ENCODE peak calls at places on chromosomes 3 and 15, in nine cellular contexts. M is testis; V is CD4-positive, alpha-beta T cell; C is CD8-positive, alpha-beta T cell; F is PC-9; I is bronchial epithelial cell; Q is hepatocyte; N is foreskin keratinocyte; W is MM.1S. K is an unnamed sample. For H3K27me3, the result is how much of the 10 kb centered on the place peaks cover.

GRCh38 chr15:75640483-75641175 is 605 bp upstream of the IMP3 start:
- DNase-seq in I (peak), F (peak), N (peak), C (no peak), M (peak), Q (peak), W (peak), V (peak), K (no peak)

GRCh38 chr3:30453364-30454039 is 152.9 kb upstream of the TGFBR2 start:
- DNase-seq in Q (no peak), V (no peak), F (no peak), W (no peak), N (peak), I (no peak), C (no peak), M (no peak), K (no peak)

GRCh38 chr15:29668120-29668602 is 154.1 kb downstream of the TJP1 start:
- DNase-seq in C (no peak), M (peak), I (peak), N (peak), W (peak), V (no peak), Q (peak), F (peak), K (peak)

GRCh38 chr3:72155391-72156064 is 370.6 kb upstream of the PROK2 start:
- DNase-seq in N (peak), W (no peak), I (peak), F (no peak), Q (peak), M (peak), V (no peak), C (no peak), K (peak)

GRCh38 chr3:149566296-149566945 is 91.4 kb downstream of the WWTR1 start:
- DNase-seq in W (no peak), Q (peak), M (no peak), I (no peak), V (no peak), N (no peak), C (no peak), F (no peak), K (no peak)

GRCh38 chr3:133536635-133536980 is 36.9 kb upstream of the CDV3 start:
- DNase-seq in Q (no peak), C (no peak), I (no peak), V (no peak), M (no peak), F (no peak), N (no peak), W (no peak), K (no peak)

GRCh38 chr15:81133782-81134461 is at the start of gene CFAP161:
- DNase-seq in Q (peak), F (no peak), N (peak), I (peak), C (no peak), V (no peak), M (peak), W (peak), K (no peak)

GRCh38 chr3:29156071-29156715 is 124.7 kb upstream of the RBMS3 start:
- DNase-seq in F (no peak), I (peak), M (no peak), W (no peak), Q (no peak), N (peak), C (no peak), V (no peak), K (no peak)

GRCh38 chr3:103813955-103814354 is 1379.1 kb downstream of the ZPLD1 start:
- DNase-seq in C (no peak), M (no peak), Q (no peak), I (no peak), W (no peak), V (no peak), N (no peak), F (no peak), K (no peak)

GRCh38 chr3:160956785-160957184 is 148.4 kb downstream of the B3GALNT1 start:
- DNase-seq in V (no peak), M (no peak), F (no peak), N (peak), C (no peak), I (peak), Q (no peak), W (peak), K (no peak)

GRCh38 chr3:28940530-28940929 is 340.3 kb upstream of the RBMS3 start:
- DNase-seq in Q (peak), W (peak), C (no peak), F (no peak), I (no peak), N (peak), V (no peak), M (peak), K (peak)

GRCh38 chr3:151316267-151316991 is at the start of gene GPR87:
- DNase-seq in V (no peak), I (peak), N (peak), W (no peak), Q (peak), F (peak), C (no peak), M (no peak), K (peak)

GRCh38 chr3:88219138-88219792 is 69.5 kb downstream of the C3orf38 start:
- DNase-seq in W (peak), M (peak), F (no peak), Q (peak), V (no peak), I (peak), C (no peak), N (peak), K (peak)

GRCh38 chr3:194579091-194579606 is 54.1 kb downstream of the TMEM44 start:
- DNase-seq in C (no peak), W (no peak), I (no peak), Q (peak), V (no peak), M (peak), F (peak), N (no peak), K (no peak)

GRCh38 chr3:172836390-172836997 is 86.0 kb downstream of the ECT2 start:
- DNase-seq in C (no peak), Q (peak), I (peak), M (peak), N (peak), V (no peak), W (peak), F (no peak), K (no peak)

GRCh38 chr3:52225452-52226228 is at the start of gene TLR9:
- DNase-seq in M (no peak), W (peak), Q (no peak), I (no peak), F (no peak), N (no peak), V (no peak), C (no peak), K (no peak)

GRCh38 chr3:33831053-33831452 is 32.6 kb downstream of the PDCD6IP start:
- DNase-seq in Q (no peak), N (peak), W (no peak), M (no peak), I (peak), V (no peak), F (no peak), C (no peak), K (no peak)

GRCh38 chr3:141575879-141576743 is 89.3 kb downstream of the RASA2 start:
- DNase-seq in W (peak), M (no peak), F (no peak), V (no peak), C (no peak), Q (peak), I (peak), N (no peak), K (no peak)

GRCh38 chr3:193563429-193563828 is 8.7 kb upstream of the ATP13A4 start:
- DNase-seq in I (no peak), C (no peak), F (no peak), M (no peak), Q (peak), V (no peak), W (no peak), N (no peak), K (no peak)

GRCh38 chr15:26838742-26839460 is 28.0 kb upstream of the GABRA5 start:
- DNase-seq in F (no peak), N (no peak), I (no peak), C (no peak), M (peak), Q (peak), W (no peak), V (no peak), K (no peak)

GRCh38 chr3:126490619-126491018 is 14.9 kb upstream of the ZXDC start:
- DNase-seq in M (no peak), N (no peak), W (peak), Q (peak), C (no peak), V (no peak), F (no peak), I (no peak), K (no peak)

GRCh38 chr3:179933079-179933478 is 103.7 kb downstream of the PEX5L start:
- DNase-seq in F (no peak), N (no peak), W (no peak), V (no peak), C (no peak), I (no peak), M (no peak), Q (no peak), K (no peak)

DNA sequence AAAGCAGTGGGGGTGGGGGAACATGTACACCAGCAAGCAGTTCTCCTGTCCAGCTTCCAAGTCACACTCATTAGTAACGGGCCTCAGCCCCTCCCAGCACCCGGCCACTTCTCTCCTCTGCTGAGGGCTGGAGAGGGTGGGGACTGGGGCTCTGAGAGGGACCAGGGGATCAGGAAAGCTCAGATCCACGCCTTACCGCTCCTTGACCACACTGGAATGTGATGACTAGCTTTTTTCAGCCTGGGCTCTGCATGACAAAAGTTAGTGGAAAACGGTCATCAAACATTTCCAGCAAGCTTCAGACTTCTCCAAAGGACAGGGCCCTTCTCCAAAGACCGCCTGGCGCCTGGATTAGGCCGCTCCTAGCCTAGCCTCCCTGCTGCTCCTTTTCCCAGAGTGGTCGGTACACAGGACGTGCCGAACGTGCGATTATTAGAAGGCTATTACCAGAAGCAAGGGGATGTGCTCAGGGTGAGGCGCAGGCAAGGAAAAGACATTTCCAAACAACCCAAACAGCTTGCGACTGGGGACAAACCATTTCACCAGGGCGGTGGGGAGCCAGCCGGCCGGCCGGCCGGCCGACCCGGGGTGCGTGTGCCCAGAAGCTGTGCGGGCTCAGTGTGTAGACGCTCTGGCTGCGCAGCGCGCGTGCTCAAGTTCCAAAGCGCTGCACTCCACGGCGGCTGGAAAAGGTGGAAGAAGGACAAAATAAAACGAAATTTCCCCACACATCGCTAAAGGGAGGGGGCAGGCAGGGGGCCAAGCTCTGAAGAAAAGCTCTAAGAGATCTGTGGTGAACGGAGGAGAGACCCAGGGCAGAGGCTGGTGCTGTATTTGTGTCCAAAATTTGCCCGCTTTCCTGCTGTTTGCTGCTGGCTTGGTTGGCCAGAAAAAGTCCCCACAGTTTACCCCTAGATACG is 51.0 kb upstream of the SSR3 start:
- DNase-seq in V (no peak), I (peak), M (peak), F (peak), C (no peak), Q (peak), N (peak), W (no peak), K (peak)
- H3K27me3 ChIP-seq in V (under half), I (under half), M (under half), F (under half), C (under half), Q (under half), N (under half), W (under half), K (under half)

GRCh38 chr15:45114751-45115085 is 592 bp downstream of the DUOXA2 start:
- DNase-seq in V (no peak), I (no peak), N (no peak), F (no peak), Q (no peak), M (no peak), W (no peak), C (no peak), K (no peak)

GRCh38 chr15:45112592-45113379 is 1.2 kb downstream of the DUOX2 start:
- DNase-seq in M (no peak), W (no peak), N (no peak), C (no peak), V (no peak), I (no peak), F (no peak), Q (peak), K (no peak)

GRCh38 chr15:45112143-45112591 is 1.8 kb downstream of the DUOX2 start:
- DNase-seq in Q (no peak), I (no peak), C (no peak), N (no peak), V (no peak), W (no peak), F (no peak), M (no peak), K (no peak)

GRCh38 chr15:45114076-45114750 is at the start of the genes DUOX2 and DUOXA2:
- DNase-seq in W (peak), Q (peak), I (no peak), F (no peak), M (no peak), N (no peak), V (no peak), C (no peak), K (no peak)

GRCh38 chr15:45113380-45113990 is 487 bp downstream of the DUOX2 start:
- DNase-seq in C (no peak), W (no peak), N (no peak), F (no peak), V (no peak), M (no peak), I (no peak), Q (no peak), K (no peak)
- H3K27me3 ChIP-seq in C (under half), W (half or more), N (half or more), F (under half), V (half or more), M (under half), I (half or more), Q (half or more), K (half or more)

GRCh38 chr3:46464326-46465195 is at the start of gene LTF:
- DNase-seq in C (no peak), V (no peak), N (no peak), Q (no peak), I (no peak), W (no peak), M (no peak), F (no peak), K (no peak)
- H3K27me3 ChIP-seq in C (under half), V (under half), N (half or more), Q (under half), I (under half), W (under half), M (under half), F (under half), K (under half)

DNA sequence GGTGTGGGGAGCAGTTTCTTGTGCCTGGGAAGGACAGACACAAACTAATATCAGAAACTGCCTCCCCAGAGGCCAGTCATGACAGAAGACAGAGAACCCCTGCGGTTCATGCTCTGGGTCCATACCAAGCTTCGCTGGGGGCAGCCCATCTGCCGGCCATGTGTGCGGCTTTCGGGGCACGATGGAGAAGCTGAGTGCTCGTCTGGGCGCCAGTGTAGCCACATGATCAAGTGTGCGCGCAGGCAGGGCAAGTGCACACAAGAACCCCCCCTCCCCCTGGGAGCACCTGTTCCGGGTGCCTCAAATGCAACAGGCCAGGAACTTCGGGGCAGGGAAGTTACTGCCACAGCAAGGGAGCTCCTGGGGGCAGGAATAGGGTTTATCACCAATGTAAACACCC is 1.8 kb downstream of the ADAMTS17 start:
- DNase-seq in F (no peak), V (no peak), M (no peak), I (no peak), W (no peak), N (no peak), Q (no peak), C (no peak), K (no peak)
- H3K27me3 ChIP-seq in F (under half), V (under half), M (under half), I (under half), W (under half), N (under half), Q (under half), C (under half), K (under half)

K was measured in kidney epithelial cell.